ENCODE peak calls at places on chromosomes 16 and 17, in six cellular contexts. W is GM23338, V is upper lobe of left lung, M is spleen, H is Panc1, N is transverse colon. X is an unnamed sample.

GRCh38 chr17:59432657-59433056 is 101.2 kb downstream of the YPEL2 start:
- DNase-seq in W (no peak), V (no peak), M (no peak), H (no peak), N (no peak), X (no peak)

GRCh38 chr17:67281736-67282135 is 36.7 kb upstream of the HELZ start:
- DNase-seq in W (no peak), V (no peak), M (peak), H (no peak), N (no peak), X (no peak)

GRCh38 chr17:77356109-77356689 is 215.4 kb downstream of the SEC14L1 start:
- DNase-seq in W (no peak), V (no peak), M (no peak), H (no peak), N (no peak), X (no peak)

GRCh38 chr17:80455328-80455710 is 21.1 kb downstream of the NPTX1 start:
- DNase-seq in W (peak), V (no peak), M (no peak), H (no peak), N (peak), X (no peak)

GRCh38 chr17:977163-977562 is 2.4 kb downstream of the NXN start:
- DNase-seq in W (no peak), V (no peak), M (no peak), H (no peak), N (no peak), X (no peak)

GRCh38 chr17:29972277-29972676 is 30.8 kb downstream of the EFCAB5 start:
- DNase-seq in W (no peak), V (peak), M (no peak), H (no peak), N (no peak), X (no peak)

GRCh38 chr17:78258323-78259229 is 27.1 kb downstream of the TMEM235 start:
- DNase-seq in W (peak), V (peak), M (peak), H (no peak), N (no peak), X (peak)

GRCh38 chr17:81044764-81045589 is 10.0 kb downstream of the BAIAP2 start:
- DNase-seq in W (no peak), V (peak), M (peak), H (no peak), N (peak), X (no peak)

GRCh38 chr16:15757630-15758251 is 99.1 kb downstream of the MYH11 start:
- DNase-seq in W (peak), V (peak), M (no peak), H (no peak), N (no peak), X (no peak)

GRCh38 chr16:29745126-29745852 is 501 bp downstream of the C16orf54 start:
- DNase-seq in W (peak), V (peak), M (peak), H (no peak), N (peak), X (peak)

GRCh38 chr17:62778990-62779681 is 29.0 kb downstream of the MARCHF10 start:
- DNase-seq in W (no peak), V (no peak), M (no peak), H (peak), N (peak), X (no peak)

GRCh38 chr16:28010671-28011070 is 52.8 kb downstream of the GSG1L start:
- DNase-seq in W (no peak), V (peak), M (no peak), H (no peak), N (no peak), X (peak)

GRCh38 chr17:14737984-14738651 is 437.2 kb downstream of the HS3ST3B1 start:
- DNase-seq in W (peak), V (peak), M (peak), H (peak), N (peak), X (peak)

GRCh38 chr17:82283208-82283749 is 9.8 kb upstream of the CSNK1D start:
- DNase-seq in W (no peak), V (no peak), M (no peak), H (no peak), N (no peak), X (peak)

GRCh38 chr17:65656390-65657250 is 95.2 kb upstream of the AXIN2 start:
- DNase-seq in W (no peak), V (no peak), M (no peak), H (no peak), N (no peak), X (no peak)

GRCh38 chr16:7839568-7839967 is 506.9 kb downstream of the RBFOX1 start:
- DNase-seq in W (no peak), V (no peak), M (no peak), H (no peak), N (no peak), X (no peak)

GRCh38 chr17:30543456-30543855 is 66.2 kb downstream of the GOSR1 start:
- DNase-seq in W (no peak), V (no peak), M (no peak), H (no peak), N (no peak), X (no peak)

GRCh38 chr16:11133344-11133921 is 122.6 kb downstream of the SOCS1 start:
- DNase-seq in W (no peak), V (no peak), M (no peak), H (peak), N (peak), X (peak)

GRCh38 chr16:26334218-26335111 is 642.7 kb downstream of the HS3ST4 start:
- DNase-seq in W (no peak), V (no peak), M (no peak), H (no peak), N (no peak), X (peak)

GRCh38 chr17:82242977-82243647 is 14.3 kb downstream of the SLC16A3 start:
- DNase-seq in W (no peak), V (peak), M (peak), H (no peak), N (peak), X (no peak)

GRCh38 chr17:83135692-83136091 is 56.3 kb downstream of the METRNL start:
- DNase-seq in W (no peak), V (no peak), M (peak), H (no peak), N (peak), X (no peak)

GRCh38 chr17:68697850-68698313 is 96.7 kb upstream of the FAM20A start:
- DNase-seq in W (no peak), V (no peak), M (no peak), H (no peak), N (peak), X (peak)

GRCh38 chr16:82867425-82867824 is 240.7 kb downstream of the CDH13 start:
- DNase-seq in W (no peak), V (no peak), M (no peak), H (no peak), N (no peak), X (no peak)

GRCh38 chr16:11816123-11816522 is 19.1 kb upstream of the ZC3H7A start:
- DNase-seq in W (no peak), V (no peak), M (no peak), H (no peak), N (no peak), X (no peak)

GRCh38 chr17:33227911-33228310 is 65.2 kb downstream of the ASIC2 start:
- DNase-seq in W (no peak), V (no peak), M (no peak), H (no peak), N (no peak), X (no peak)

GRCh38 chr17:18964550-18964949 is 12.6 kb downstream of the SLC5A10 start:
- DNase-seq in W (no peak), V (no peak), M (no peak), H (no peak), N (no peak), X (no peak)

GRCh38 chr16:86707581-86707980 is 129.2 kb downstream of the FOXL1 start:
- DNase-seq in W (no peak), V (no peak), M (no peak), H (no peak), N (no peak), X (no peak)

GRCh38 chr16:86702824-86703588 is 124.7 kb downstream of the FOXL1 start:
- DNase-seq in W (no peak), V (no peak), M (no peak), H (no peak), N (no peak), X (no peak)

GRCh38 chr16:86707171-86707570 is 128.8 kb downstream of the FOXL1 start:
- DNase-seq in W (no peak), V (no peak), M (no peak), H (no peak), N (no peak), X (no peak)

GRCh38 chr16:86706726-86707125 is 128.4 kb downstream of the FOXL1 start:
- DNase-seq in W (no peak), V (no peak), M (no peak), H (no peak), N (no peak), X (no peak)

GRCh38 chr16:86704516-86704915 is 126.2 kb downstream of the FOXL1 start:
- DNase-seq in W (no peak), V (no peak), M (no peak), H (no peak), N (no peak), X (no peak)
- TF ChIP-seq CTCF in W (peak), V (no peak), M (no peak), H (no peak), N (no peak), X (no peak)

GRCh38 chr16:51884773-51885172 is 662.2 kb downstream of the TOX3 start:
- DNase-seq in W (no peak), V (no peak), M (no peak), H (no peak), N (no peak), X (no peak)

GRCh38 chr16:51881731-51882130 is 665.2 kb downstream of the TOX3 start:
- DNase-seq in W (no peak), V (no peak), M (no peak), H (no peak), N (no peak), X (no peak)

GRCh38 chr16:51876934-51877333 is 670.0 kb downstream of the TOX3 start:
- DNase-seq in W (no peak), V (no peak), M (no peak), H (no peak), N (no peak), X (no peak)

GRCh38 chr16:51877686-51878085 is 669.3 kb downstream of the TOX3 start:
- DNase-seq in W (no peak), V (no peak), M (no peak), H (no peak), N (no peak), X (no peak)

GRCh38 chr16:51880776-51881175 is 666.2 kb downstream of the TOX3 start:
- DNase-seq in W (no peak), V (no peak), M (no peak), H (peak), N (no peak), X (no peak)
- TF ChIP-seq POLR2AphosphoS5 in W (no peak), V (no peak), M (no peak), H (no peak), N (no peak), X (no peak)

DNA sequence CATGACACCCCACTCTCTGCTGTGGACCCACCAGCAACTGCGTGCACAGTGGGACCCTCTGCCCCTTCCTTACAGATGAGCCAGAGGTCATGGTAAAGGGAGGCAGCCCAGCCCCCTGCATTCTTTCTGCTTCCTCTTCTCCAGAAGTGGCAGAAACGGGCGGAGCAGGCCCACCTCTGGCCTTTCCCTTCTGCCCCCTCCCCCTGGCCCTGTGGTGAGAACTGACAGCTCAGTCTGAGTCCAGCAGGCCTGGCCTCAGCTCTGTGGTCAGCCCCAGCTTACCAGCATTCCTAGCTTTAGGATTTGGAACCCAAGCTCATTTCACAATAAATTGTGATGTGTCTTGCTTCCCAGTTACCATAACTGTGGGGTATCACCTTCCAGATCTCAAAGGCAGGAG is 4.8 kb upstream of the ANKRD11 start:
- DNase-seq in W (no peak), V (no peak), M (no peak), H (no peak), N (no peak), X (no peak)
- TF ChIP-seq CTCF in W (no peak), V (no peak), M (no peak), H (no peak), N (no peak), X (no peak)

GRCh38 chr17:7014995-7015586 is 2.7 kb downstream of the RNASEK start:
- DNase-seq in W (peak), V (no peak), M (no peak), H (no peak), N (peak), X (no peak)
- TF ChIP-seq POLR2AphosphoS5 in W (no peak), V (peak), M (peak), H (no peak), N (peak), X (no peak)